ENCODE peak calls at places on chromosomes 13 and 19, in eight cellular contexts. L is sigmoid colon, Q is right lobe of liver, X is A549, O is breast epithelium, B is ovary, T is testis, S is stomach. F is an unnamed sample.

GRCh38 chr13:45046445-45046844 is 57.1 kb downstream of the GPALPP1 start:
- DNase-seq in L (no peak), Q (no peak), X (no peak), O (no peak), B (no peak), T (no peak), S (no peak), F (no peak)

GRCh38 chr19:13160557-13160956 is 10.3 kb downstream of the IER2 start:
- DNase-seq in L (no peak), Q (no peak), X (peak), O (no peak), B (no peak), T (no peak), S (no peak), F (no peak)

GRCh38 chr13:107450426-107450825 is 764.9 kb downstream of the LIG4 start:
- DNase-seq in L (no peak), Q (no peak), X (no peak), O (no peak), B (no peak), T (no peak), S (no peak), F (no peak)

GRCh38 chr19:49065905-49066512 is 1.4 kb upstream of the NTF4 start:
- DNase-seq in L (no peak), Q (no peak), X (no peak), O (no peak), B (no peak), T (no peak), S (no peak), F (peak)

GRCh38 chr19:45101796-45102195 is 8.8 kb downstream of the PPP1R37 start:
- DNase-seq in L (no peak), Q (no peak), X (no peak), O (no peak), B (no peak), T (no peak), S (no peak), F (no peak)

GRCh38 chr13:40812724-40813445 is 23.5 kb downstream of the SLC25A15 start:
- DNase-seq in L (no peak), Q (no peak), X (peak), O (no peak), B (no peak), T (no peak), S (no peak), F (no peak)

GRCh38 chr19:45975296-45975695 is 1.6 kb upstream of the NOVA2 start:
- DNase-seq in L (no peak), Q (no peak), X (no peak), O (no peak), B (no peak), T (no peak), S (no peak), F (no peak)

GRCh38 chr19:44757057-44757734 is 8.7 kb downstream of the BCL3 start:
- DNase-seq in L (peak), Q (no peak), X (no peak), O (no peak), B (peak), T (peak), S (peak), F (no peak)

GRCh38 chr13:82627183-82627582 is 1255.1 kb downstream of the SLITRK1 start:
- DNase-seq in L (no peak), Q (no peak), X (peak), O (no peak), B (no peak), T (no peak), S (no peak), F (no peak)

GRCh38 chr13:40179882-40180281 is 486.6 kb downstream of the FOXO1 start:
- DNase-seq in L (no peak), Q (no peak), X (no peak), O (no peak), B (no peak), T (no peak), S (no peak), F (no peak)

GRCh38 chr19:29682236-29682895 is 17.1 kb downstream of the PLEKHF1 start:
- DNase-seq in L (no peak), Q (no peak), X (no peak), O (no peak), B (no peak), T (no peak), S (no peak), F (no peak)

GRCh38 chr13:30905932-30906383 is at the start of gene MEDAG:
- DNase-seq in L (peak), Q (no peak), X (no peak), O (peak), B (peak), T (peak), S (no peak), F (peak)

GRCh38 chr13:40622246-40622645 is 44.2 kb downstream of the FOXO1 start:
- DNase-seq in L (no peak), Q (no peak), X (no peak), O (no peak), B (no peak), T (no peak), S (no peak), F (no peak)

GRCh38 chr13:100542546-100543156 is 45.9 kb downstream of the GGACT start:
- DNase-seq in L (peak), Q (no peak), X (peak), O (no peak), B (no peak), T (no peak), S (no peak), F (no peak)

GRCh38 chr19:47421844-47422395 is 2.6 kb upstream of the MEIS3 start:
- DNase-seq in L (no peak), Q (no peak), X (no peak), O (no peak), B (no peak), T (no peak), S (no peak), F (no peak)

GRCh38 chr13:24146961-24147569 is 13.5 kb upstream of the SPATA13 start:
- DNase-seq in L (no peak), Q (no peak), X (no peak), O (no peak), B (no peak), T (no peak), S (no peak), F (no peak)

GRCh38 chr13:73934215-73934623 is 200.0 kb downstream of the KLF12 start:
- DNase-seq in L (no peak), Q (no peak), X (peak), O (no peak), B (no peak), T (no peak), S (no peak), F (no peak)

GRCh38 chr13:35703061-35703460 is 226.6 kb upstream of the MAB21L1 start:
- DNase-seq in L (no peak), Q (no peak), X (no peak), O (no peak), B (no peak), T (no peak), S (no peak), F (no peak)

GRCh38 chr19:2333027-2333806 is 4.7 kb downstream of the SPPL2B start:
- DNase-seq in L (no peak), Q (no peak), X (no peak), O (no peak), B (no peak), T (no peak), S (peak), F (peak)

GRCh38 chr19:2332341-2333026 is 4.0 kb downstream of the SPPL2B start:
- DNase-seq in L (no peak), Q (no peak), X (no peak), O (no peak), B (no peak), T (no peak), S (no peak), F (peak)

GRCh38 chr19:2330632-2331284 is 2.3 kb downstream of the SPPL2B start:
- DNase-seq in L (no peak), Q (no peak), X (no peak), O (no peak), B (no peak), T (no peak), S (peak), F (peak)

GRCh38 chr19:2330255-2330631 is 1.8 kb downstream of the SPPL2B start:
- DNase-seq in L (no peak), Q (no peak), X (no peak), O (no peak), B (no peak), T (no peak), S (no peak), F (no peak)

GRCh38 chr19:2331601-2332246 is 3.2 kb downstream of the SPPL2B start:
- DNase-seq in L (no peak), Q (no peak), X (no peak), O (no peak), B (no peak), T (no peak), S (no peak), F (no peak)
- H3K4me3 ChIP-seq in L (no peak), Q (no peak), X (no peak), O (no peak), B (no peak), T (no peak), S (no peak), F (no peak)

GRCh38 chr19:36688058-36688457 is 646 bp downstream of the ZNF567 start:
- DNase-seq in L (no peak), Q (no peak), X (no peak), O (no peak), B (no peak), T (no peak), S (no peak), F (no peak)

GRCh38 chr19:36685835-36686234 is 1.6 kb upstream of the ZNF567 start:
- DNase-seq in L (no peak), Q (no peak), X (no peak), O (no peak), B (no peak), T (no peak), S (no peak), F (no peak)

GRCh38 chr19:36687214-36688056 is at the start of gene ZNF567:
- DNase-seq in L (peak), Q (peak), X (peak), O (peak), B (peak), T (peak), S (peak), F (peak)

GRCh38 chr19:36686365-36687213 is 823 bp upstream of the ZNF567 start:
- DNase-seq in L (no peak), Q (no peak), X (no peak), O (no peak), B (peak), T (no peak), S (no peak), F (peak)
- H3K27ac ChIP-seq in L (peak), Q (peak), X (peak), O (peak), B (no peak), T (no peak), S (peak), F (peak)

GRCh38 chr19:55519461-55520311 is 17.2 kb downstream of the SBK2 start:
- DNase-seq in L (no peak), Q (no peak), X (peak), O (no peak), B (no peak), T (no peak), S (no peak), F (peak)
- TF ChIP-seq POLR2A in L (no peak), Q (no peak), X (no peak), O (no peak), B (no peak), T (no peak), S (no peak), F (no peak)

GRCh38 chr19:51688665-51689571 is 4.2 kb upstream of the SPACA6 start:
- DNase-seq in L (peak), Q (peak), X (peak), O (peak), B (peak), T (peak), S (peak), F (peak)
- H3K4me3 ChIP-seq in L (peak), Q (peak), X (peak), O (peak), B (peak), T (peak), S (peak), F (peak)

GRCh38 chr19:4370418-4371041 is 27.2 kb downstream of the MPND start:
- DNase-seq in L (no peak), Q (no peak), X (no peak), O (no peak), B (peak), T (no peak), S (no peak), F (no peak)

GRCh38 chr19:4372630-4373367 is 27.5 kb downstream of the SH3GL1 start:
- DNase-seq in L (no peak), Q (no peak), X (no peak), O (no peak), B (peak), T (no peak), S (no peak), F (no peak)

GRCh38 chr19:4371209-4371897 is 28.0 kb downstream of the MPND start:
- DNase-seq in L (no peak), Q (no peak), X (no peak), O (no peak), B (peak), T (peak), S (no peak), F (peak)

GRCh38 chr19:4373601-4374441 is 26.5 kb downstream of the SH3GL1 start:
- DNase-seq in L (peak), Q (no peak), X (no peak), O (no peak), B (peak), T (no peak), S (no peak), F (no peak)

GRCh38 chr19:4371898-4372629 is 28.3 kb downstream of the SH3GL1 start:
- DNase-seq in L (no peak), Q (no peak), X (no peak), O (no peak), B (peak), T (no peak), S (no peak), F (no peak)
- H3K27ac ChIP-seq in L (peak), Q (no peak), X (peak), O (peak), B (no peak), T (no peak), S (no peak), F (peak)

DNA sequence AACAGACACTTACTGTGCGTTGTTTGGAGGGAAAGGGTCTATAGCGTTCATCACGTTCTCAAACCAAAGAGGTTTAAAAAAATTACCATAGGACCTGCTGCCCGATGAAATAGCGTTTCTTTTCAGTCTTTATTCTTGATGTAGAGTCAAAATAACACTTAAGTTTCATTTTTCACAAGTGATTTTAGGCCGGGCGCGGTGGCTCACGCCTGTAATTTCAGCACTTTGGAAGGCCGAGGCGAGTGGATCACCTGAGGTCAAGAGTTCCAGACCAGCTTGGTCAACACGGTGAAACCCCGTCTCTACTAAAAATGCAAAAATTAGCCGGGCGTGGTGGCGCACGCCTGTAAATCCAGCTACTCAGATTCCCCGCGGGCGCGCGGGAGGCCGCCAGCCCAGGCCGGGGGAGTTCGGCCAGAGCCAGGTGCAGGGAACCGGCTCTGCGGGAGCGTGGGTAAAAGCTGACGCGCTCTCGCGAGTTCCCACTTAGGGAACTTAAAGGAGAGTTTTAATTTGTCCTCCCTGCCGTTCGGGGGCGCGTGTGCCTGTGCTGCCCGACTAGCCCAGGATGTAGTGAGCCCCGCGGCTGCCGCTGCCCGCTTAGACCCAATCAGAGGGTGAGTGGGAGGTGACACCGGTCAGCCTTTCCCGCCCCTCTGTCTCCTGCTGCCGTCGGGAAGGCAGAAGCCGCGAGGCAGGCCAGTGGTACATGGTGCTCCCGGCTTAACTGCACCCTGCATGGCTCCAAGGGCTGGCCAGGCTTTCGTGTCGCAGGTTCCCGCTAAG is 35.8 kb upstream of the NEK3 start:
- DNase-seq in L (peak), Q (peak), X (no peak), O (peak), B (peak), T (peak), S (peak), F (peak)
- TF ChIP-seq POLR2A in L (no peak), Q (peak), X (no peak), O (no peak), B (no peak), T (no peak), S (no peak), F (peak)

F was measured in gastrocnemius medialis.